ENCODE peak calls at places on chromosomes 4 and X, in ten cellular contexts. D is GM23338, G is GM23248, B is hepatocyte, M is HCT116, N is MM.1S, O is Karpas-422, J is PC-3, L is PC-9, T is SK-N-SH. Z is an unnamed sample. For H3K79me2 and H3K9me2, the result is how much of the 10 kb centered on the place peaks cover.

GRCh38 chr4:80264825-80265224 is 1.6 kb upstream of the FGF5 start:
- DNase-seq in T (no peak), O (no peak), L (no peak), M (no peak), N (no peak), D (no peak), G (no peak), B (no peak), J (no peak), Z (no peak)

GRCh38 chr4:188554413-188554812 is 415.2 kb downstream of the TRIML1 start:
- DNase-seq in N (no peak), G (no peak), O (no peak), L (no peak), B (no peak), J (no peak), M (no peak), T (no peak), D (no peak), Z (no peak)

GRCh38 chr4:2412534-2412884 is 5.9 kb downstream of the ZFYVE28 start:
- DNase-seq in B (peak), L (peak), D (no peak), J (peak), G (no peak), O (no peak), M (no peak), N (peak), T (no peak), Z (peak)

GRCh38 chr4:37754410-37755185 is 68.4 kb upstream of the RELL1 start:
- DNase-seq in B (peak), O (no peak), T (no peak), L (no peak), D (no peak), M (no peak), G (no peak), N (no peak), J (no peak), Z (no peak)

GRCh38 chrX:2631743-2632532 is 59.2 kb upstream of the CD99 start:
- DNase-seq in T (no peak), L (no peak), J (no peak), G (no peak), M (no peak), O (no peak), B (no peak), D (no peak), N (no peak), Z (peak)

GRCh38 chrX:40945366-40945713 is 139.9 kb upstream of the USP9X start:
- DNase-seq in L (peak), M (peak), G (peak), J (peak), T (no peak), B (peak), O (no peak), N (no peak), D (no peak), Z (no peak)

GRCh38 chr4:27049101-27049829 is 188.6 kb downstream of the STIM2 start:
- DNase-seq in D (no peak), M (no peak), O (no peak), L (no peak), B (no peak), N (no peak), T (no peak), G (no peak), J (no peak), Z (no peak)

GRCh38 chr4:104756837-104757236 is 262.1 kb upstream of the CXXC4 start:
- DNase-seq in J (no peak), N (no peak), B (no peak), M (no peak), G (no peak), T (no peak), D (no peak), L (no peak), O (no peak), Z (no peak)

GRCh38 chrX:12954981-12955380 is 19.9 kb upstream of the TMSB4X start:
- DNase-seq in M (no peak), B (no peak), N (no peak), J (no peak), O (no peak), T (no peak), D (no peak), G (no peak), L (no peak), Z (peak)

GRCh38 chrX:65726708-65727107 is 59.3 kb downstream of the MSN start:
- DNase-seq in O (no peak), G (no peak), J (no peak), M (no peak), T (no peak), L (no peak), D (peak), B (no peak), N (no peak), Z (no peak)

GRCh38 chr4:56727150-56727549 is 46.1 kb upstream of the HOPX start:
- DNase-seq in L (no peak), M (no peak), O (no peak), T (no peak), B (no peak), J (peak), D (peak), N (no peak), G (no peak), Z (no peak)

GRCh38 chr4:144621681-144622080 is 24.3 kb upstream of the HHIP start:
- DNase-seq in T (no peak), B (no peak), J (no peak), O (no peak), G (no peak), D (no peak), L (no peak), M (no peak), N (no peak), Z (no peak)
- H2AFZ ChIP-seq in T (no peak), B (no peak), J (no peak), O (no peak), G (no peak), D (no peak), L (no peak), M (no peak), N (no peak), Z (no peak)

GRCh38 chr4:67556426-67556825 is 2.1 kb upstream of the STAP1 start:
- DNase-seq in T (no peak), D (no peak), N (no peak), O (no peak), M (no peak), B (no peak), J (no peak), G (no peak), L (no peak), Z (no peak)

GRCh38 chr4:67550491-67551256 is 5.4 kb upstream of the CENPC start:
- DNase-seq in J (no peak), G (no peak), O (no peak), N (peak), T (no peak), M (no peak), L (no peak), D (no peak), B (no peak), Z (peak)

GRCh38 chr4:67558493-67558892 is at the start of gene STAP1:
- DNase-seq in M (no peak), L (no peak), J (no peak), N (peak), D (no peak), B (no peak), G (no peak), O (peak), T (no peak), Z (peak)

DNA sequence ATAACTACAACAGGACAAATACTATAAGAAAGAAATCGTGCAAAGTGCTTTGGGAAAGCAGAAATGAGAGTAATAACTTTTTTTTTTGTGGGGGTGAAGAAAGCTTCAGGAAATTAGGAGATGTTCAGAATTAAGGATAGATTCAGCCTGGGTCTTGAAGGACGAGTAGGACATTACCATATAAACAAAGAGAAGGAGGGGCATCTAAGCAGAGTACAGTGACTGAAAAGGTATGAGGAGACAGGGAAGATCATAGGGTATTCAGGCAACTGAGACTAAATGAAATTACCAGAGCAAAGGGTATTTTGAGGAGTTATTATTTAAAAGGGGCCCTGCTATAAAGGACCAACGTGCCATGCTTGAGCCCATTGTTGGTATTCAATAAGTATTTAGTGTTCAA is 3.1 kb upstream of the STAP1 start:
- DNase-seq in J (no peak), D (peak), B (no peak), T (no peak), G (no peak), N (no peak), L (no peak), O (no peak), M (no peak), Z (no peak)
- H3K79me2 ChIP-seq in J (under half), D (under half), B (under half), T (under half), G (under half), N (under half), L (under half), O (under half), M (under half), Z (under half)

GRCh38 chrX:21661316-21661715 is 3.2 kb upstream of the KLHL34 start:
- DNase-seq in O (no peak), N (no peak), G (no peak), M (no peak), J (peak), D (no peak), T (no peak), B (no peak), L (peak), Z (no peak)
- H3K9me2 ChIP-seq in O (under half), N (under half), G (under half), M (under half), J (under half), D (under half), T (under half), B (under half), L (under half), Z (under half)

GRCh38 chr4:115274545-115274944 is 161.1 kb upstream of the NDST4 start:
- DNase-seq in G (no peak), N (peak), O (no peak), J (no peak), L (no peak), T (no peak), D (no peak), B (no peak), M (no peak), Z (peak)

GRCh38 chr4:115279300-115279699 is 165.9 kb upstream of the NDST4 start:
- DNase-seq in B (no peak), L (no peak), N (no peak), M (no peak), O (no peak), T (no peak), G (no peak), J (peak), D (no peak), Z (peak)

GRCh38 chr4:115275615-115276014 is 162.2 kb upstream of the NDST4 start:
- DNase-seq in L (no peak), D (no peak), M (no peak), O (no peak), B (no peak), T (no peak), J (no peak), G (no peak), N (no peak), Z (peak)

GRCh38 chr4:115278830-115279229 is 165.4 kb upstream of the NDST4 start:
- DNase-seq in B (no peak), O (no peak), D (no peak), T (no peak), N (no peak), L (no peak), G (no peak), M (no peak), J (no peak), Z (no peak)
- H2AFZ ChIP-seq in B (no peak), O (no peak), D (no peak), T (no peak), N (no peak), L (no peak), G (no peak), M (no peak), J (no peak), Z (peak)

GRCh38 chr4:98260047-98260578 is 1.1 kb upstream of the RAP1GDS1 start:
- DNase-seq in O (peak), B (peak), M (peak), J (peak), D (peak), N (no peak), T (peak), L (peak), G (no peak), Z (peak)
- H3K79me2 ChIP-seq in O (half or more), B (under half), M (under half), J (half or more), D (under half), N (under half), T (half or more), L (under half), G (under half), Z (under half)

GRCh38 chrX:154484255-154485149 is 1.9 kb downstream of the UBL4A start:
- DNase-seq in O (no peak), J (peak), M (no peak), T (no peak), B (peak), D (no peak), G (peak), N (no peak), L (no peak), Z (no peak)
- H3K9me2 ChIP-seq in O (under half), J (under half), M (under half), T (under half), B (under half), D (under half), G (under half), N (under half), L (under half), Z (under half)

GRCh38 chrX:1591863-1592127 is 391 bp downstream of the AKAP17A start:
- DNase-seq in O (no peak), L (no peak), T (no peak), B (no peak), D (no peak), N (no peak), M (no peak), J (no peak), G (peak), Z (no peak)

GRCh38 chrX:1587161-1587560 is 4.2 kb upstream of the AKAP17A start:
- DNase-seq in T (no peak), O (peak), M (no peak), J (no peak), L (no peak), G (no peak), B (no peak), D (no peak), N (peak), Z (peak)

GRCh38 chrX:1592128-1592862 is 891 bp downstream of the AKAP17A start:
- DNase-seq in B (peak), G (peak), M (no peak), N (peak), O (peak), L (no peak), D (peak), T (peak), J (peak), Z (peak)

GRCh38 chrX:1591102-1591862 is at the start of gene AKAP17A:
- DNase-seq in D (peak), O (peak), M (peak), G (peak), N (peak), B (peak), T (peak), J (peak), L (peak), Z (peak)

GRCh38 chrX:1589356-1590130 is 1.9 kb upstream of the AKAP17A start:
- DNase-seq in D (peak), O (no peak), L (no peak), N (no peak), T (no peak), M (no peak), G (no peak), J (no peak), B (no peak), Z (no peak)
- H2AFZ ChIP-seq in D (no peak), O (no peak), L (no peak), N (no peak), T (no peak), M (no peak), G (no peak), J (no peak), B (no peak), Z (peak)

GRCh38 chr4:24570574-24571236 is 13.6 kb downstream of the DHX15 start:
- DNase-seq in J (no peak), D (no peak), O (no peak), B (no peak), L (no peak), M (no peak), N (no peak), G (no peak), T (no peak), Z (no peak)

GRCh38 chr4:24574256-24574655 is 10.1 kb downstream of the DHX15 start:
- DNase-seq in T (no peak), G (no peak), J (no peak), L (no peak), D (no peak), N (no peak), O (no peak), B (no peak), M (no peak), Z (no peak)

GRCh38 chr4:24576276-24576675 is 8.1 kb downstream of the DHX15 start:
- DNase-seq in G (no peak), M (no peak), N (no peak), D (no peak), L (no peak), J (no peak), B (no peak), T (no peak), O (no peak), Z (no peak)

GRCh38 chr4:24570172-24570571 is 14.2 kb downstream of the DHX15 start:
- DNase-seq in J (no peak), T (no peak), M (no peak), O (no peak), D (no peak), N (no peak), G (no peak), L (no peak), B (no peak), Z (no peak)

DNA sequence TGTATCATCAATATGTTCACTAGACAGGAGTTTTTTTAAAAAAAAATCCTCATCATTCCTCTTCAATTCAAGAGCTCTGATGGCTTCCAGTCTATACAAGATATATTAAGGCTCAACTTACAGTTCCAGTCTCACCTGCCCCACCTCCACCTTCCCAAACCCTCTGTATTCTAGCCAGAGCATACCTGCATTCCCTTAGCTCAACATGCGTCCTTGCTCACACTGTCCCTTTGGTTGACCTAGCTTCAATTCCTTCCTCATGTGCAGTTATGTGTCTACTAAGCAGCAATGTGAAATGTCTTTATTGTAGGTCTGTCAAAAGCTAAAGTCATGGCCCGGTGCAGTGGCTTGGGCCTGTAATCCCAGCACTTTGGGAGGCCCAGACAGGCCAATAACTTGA is 10.8 kb downstream of the DHX15 start:
- DNase-seq in T (no peak), G (no peak), O (no peak), J (no peak), M (no peak), L (no peak), B (no peak), N (no peak), D (no peak), Z (no peak)
- H3K79me2 ChIP-seq in T (half or more), G (half or more), O (half or more), J (half or more), M (half or more), L (half or more), B (half or more), N (half or more), D (half or more), Z (half or more)

GRCh38 chr4:20447103-20447502 is 195.4 kb downstream of the SLIT2 start:
- DNase-seq in N (no peak), D (peak), J (no peak), L (no peak), O (no peak), B (no peak), T (no peak), M (no peak), G (no peak), Z (no peak)
- H3K9me2 ChIP-seq in N (under half), D (under half), J (under half), L (under half), O (under half), B (under half), T (under half), M (under half), G (under half), Z (under half)